ENCODE peak calls at places on chromosomes 16 and 17, in seven cellular contexts. U is coronary artery; O is psoas muscle; L is dorsolateral prefrontal cortex; E is CD8-positive, alpha-beta T cell; S is A549; P is OCI-LY7. I is an unnamed sample.

GRCh38 chr16:4313563-4314531 is 2.0 kb upstream of the GLIS2 start:
- DNase-seq in E (no peak), S (peak), U (no peak), O (peak), L (no peak), P (peak), I (peak)

GRCh38 chr16:1964046-1964505 is 550 bp downstream of the RPS2 start:
- DNase-seq in E (no peak), L (no peak), O (no peak), U (no peak), P (peak), S (no peak), I (no peak)

GRCh38 chr17:79952915-79953314 is 82.8 kb downstream of the TBC1D16 start:
- DNase-seq in U (peak), S (no peak), E (no peak), L (no peak), O (no peak), P (no peak), I (no peak)

GRCh38 chr16:84950906-84951305 is 60.4 kb downstream of the ZDHHC7 start:
- DNase-seq in P (peak), O (no peak), L (no peak), E (peak), U (no peak), S (peak), I (no peak)

GRCh38 chr16:9957433-9957832 is 224.8 kb downstream of the GRIN2A start:
- DNase-seq in U (no peak), P (no peak), S (no peak), O (no peak), L (no peak), E (no peak), I (no peak)

GRCh38 chr16:48963901-48964615 is 317.6 kb downstream of the CBLN1 start:
- DNase-seq in S (no peak), L (no peak), U (no peak), P (no peak), O (no peak), E (no peak), I (no peak)

GRCh38 chr17:68288375-68288774 is 2.6 kb downstream of the SLC16A6 start:
- DNase-seq in P (peak), U (no peak), E (no peak), S (no peak), L (no peak), O (no peak), I (no peak)

GRCh38 chr17:72373910-72374741 is 253.3 kb downstream of the SOX9 start:
- DNase-seq in L (no peak), S (no peak), E (no peak), U (no peak), O (no peak), P (no peak), I (no peak)

GRCh38 chr17:76414334-76415295 is 30.2 kb downstream of the SPHK1 start:
- DNase-seq in P (no peak), E (no peak), U (no peak), S (no peak), O (peak), L (peak), I (peak)

GRCh38 chr17:77441130-77441920 is 300.6 kb downstream of the SEC14L1 start:
- DNase-seq in U (no peak), P (peak), L (no peak), O (no peak), S (no peak), E (peak), I (no peak)

GRCh38 chr17:60141111-60142018 is 8.4 kb upstream of the CA4 start:
- DNase-seq in O (peak), E (no peak), L (no peak), P (no peak), U (no peak), S (no peak), I (no peak)

GRCh38 chr17:74531231-74531761 is at the start of gene CD300LB:
- DNase-seq in O (no peak), P (no peak), U (peak), E (no peak), S (no peak), L (peak), I (no peak)

GRCh38 chr16:57601801-57602478 is 26.5 kb upstream of the ADGRG1 start:
- DNase-seq in U (peak), L (no peak), O (no peak), S (no peak), E (peak), P (no peak), I (no peak)

GRCh38 chr16:72312862-72313261 is 140.9 kb upstream of the PMFBP1 start:
- DNase-seq in E (no peak), O (no peak), U (no peak), P (no peak), L (no peak), S (no peak), I (no peak)

GRCh38 chr16:52496051-52496876 is 50.7 kb downstream of the TOX3 start:
- DNase-seq in O (no peak), S (no peak), P (no peak), E (no peak), U (no peak), L (no peak), I (no peak)

GRCh38 chr16:50744911-50745310 is 3.0 kb downstream of the CYLD start:
- DNase-seq in S (no peak), U (no peak), O (no peak), P (no peak), L (no peak), E (no peak), I (no peak)

GRCh38 chr17:83062818-83063671 is 16.4 kb upstream of the METRNL start:
- DNase-seq in U (peak), O (peak), L (peak), E (no peak), S (no peak), P (no peak), I (peak)

GRCh38 chr16:11089504-11090124 is 145.2 kb downstream of the CLEC16A start:
- DNase-seq in U (no peak), S (no peak), P (no peak), O (no peak), E (no peak), L (no peak), I (no peak)

GRCh38 chr17:2025220-2025621 is at the start of gene RTN4RL1:
- DNase-seq in L (peak), U (no peak), S (peak), P (peak), E (peak), O (peak), I (peak)

GRCh38 chr17:72126575-72127486 is 6.0 kb downstream of the SOX9 start:
- DNase-seq in L (no peak), U (no peak), E (no peak), O (no peak), P (no peak), S (peak), I (no peak)

GRCh38 chr17:78356163-78356713 is 3.6 kb downstream of the SOCS3 start:
- DNase-seq in P (peak), E (peak), O (peak), S (peak), U (no peak), L (no peak), I (no peak)

GRCh38 chr17:78748048-78748729 is 33.9 kb downstream of the CYTH1 start:
- DNase-seq in O (no peak), S (no peak), L (no peak), U (no peak), P (no peak), E (no peak), I (no peak)

GRCh38 chr17:34363183-34363661 is at the start of gene CCL1:
- DNase-seq in P (no peak), L (no peak), S (no peak), E (no peak), U (no peak), O (no peak), I (no peak)

GRCh38 chr16:8798535-8799157 is 1.0 kb downstream of the PMM2 start:
- DNase-seq in L (no peak), P (no peak), U (no peak), E (no peak), S (no peak), O (no peak), I (no peak)

GRCh38 chr17:17694229-17695081 is 13.2 kb downstream of the RAI1 start:
- DNase-seq in U (peak), E (peak), O (peak), S (peak), P (peak), L (peak), I (peak)

GRCh38 chr16:9053006-9053601 is 38.3 kb upstream of the HAPSTR1 start:
- DNase-seq in U (peak), L (peak), E (no peak), P (peak), O (peak), S (peak), I (peak)

GRCh38 chr17:75325827-75326586 is 36.8 kb upstream of the SLC25A19 start:
- DNase-seq in S (no peak), O (no peak), E (no peak), L (no peak), U (no peak), P (no peak), I (peak)

GRCh38 chr17:80124351-80124981 is 22.5 kb downstream of the EIF4A3 start:
- DNase-seq in E (no peak), U (no peak), S (peak), P (no peak), L (no peak), O (no peak), I (no peak)

GRCh38 chr16:52621651-52622050 is 74.7 kb upstream of the TOX3 start:
- DNase-seq in P (no peak), O (no peak), U (no peak), E (no peak), S (no peak), L (no peak), I (no peak)

GRCh38 chr16:23466162-23466885 is 13.3 kb upstream of the COG7 start:
- DNase-seq in O (peak), E (no peak), U (no peak), L (no peak), P (no peak), S (peak), I (no peak)

GRCh38 chr16:82195917-82196494 is 26.0 kb upstream of the MPHOSPH6 start:
- DNase-seq in O (no peak), S (no peak), P (no peak), L (no peak), E (no peak), U (no peak), I (no peak)

GRCh38 chr17:36937001-36937960 is at the start of gene LHX1:
- DNase-seq in O (peak), E (no peak), S (no peak), L (no peak), U (no peak), P (no peak), I (no peak)

GRCh38 chr17:3512512-3513171 is 36.8 kb downstream of the ASPA start:
- DNase-seq in S (no peak), P (no peak), O (peak), U (peak), L (peak), E (no peak), I (no peak)

GRCh38 chr16:70674221-70675014 is 11.4 kb downstream of the MTSS2 start:
- DNase-seq in L (no peak), S (no peak), P (no peak), E (no peak), O (peak), U (no peak), I (no peak)

GRCh38 chr17:30922235-30922993 is 669 bp downstream of the ADAP2 start:
- DNase-seq in E (no peak), P (no peak), L (no peak), S (no peak), O (peak), U (no peak), I (peak)

DNA sequence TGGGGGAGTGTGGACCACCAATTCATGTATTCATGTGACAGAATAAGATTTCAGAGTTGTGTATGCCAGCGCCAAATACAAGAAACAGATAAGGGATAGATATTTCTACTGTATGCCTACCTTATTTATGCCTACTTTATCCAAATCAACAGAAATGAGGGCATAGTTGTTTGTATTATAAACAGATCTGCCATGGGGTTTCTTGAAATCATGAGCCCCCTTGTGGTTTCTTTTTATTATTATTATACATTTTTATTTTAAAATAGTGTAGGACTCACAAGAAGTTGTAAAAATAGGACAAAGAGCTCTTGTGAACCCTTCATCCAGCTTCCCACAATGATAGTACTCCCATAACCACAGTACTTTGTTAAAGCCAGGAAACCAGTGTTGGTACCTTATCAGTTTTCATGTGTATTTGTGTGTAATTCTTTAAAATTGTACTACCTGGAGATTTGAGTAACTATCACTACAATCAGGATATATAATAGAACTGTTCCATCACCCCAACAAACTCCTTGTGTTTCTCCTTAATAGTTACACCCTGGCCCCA is 229.4 kb downstream of the CCDC182 start:
- DNase-seq in L (no peak), U (no peak), P (peak), E (no peak), O (no peak), S (no peak), I (no peak)
- H3K27ac ChIP-seq in L (no peak), U (no peak), P (no peak), E (no peak), O (no peak), S (peak), I (no peak)

DNA sequence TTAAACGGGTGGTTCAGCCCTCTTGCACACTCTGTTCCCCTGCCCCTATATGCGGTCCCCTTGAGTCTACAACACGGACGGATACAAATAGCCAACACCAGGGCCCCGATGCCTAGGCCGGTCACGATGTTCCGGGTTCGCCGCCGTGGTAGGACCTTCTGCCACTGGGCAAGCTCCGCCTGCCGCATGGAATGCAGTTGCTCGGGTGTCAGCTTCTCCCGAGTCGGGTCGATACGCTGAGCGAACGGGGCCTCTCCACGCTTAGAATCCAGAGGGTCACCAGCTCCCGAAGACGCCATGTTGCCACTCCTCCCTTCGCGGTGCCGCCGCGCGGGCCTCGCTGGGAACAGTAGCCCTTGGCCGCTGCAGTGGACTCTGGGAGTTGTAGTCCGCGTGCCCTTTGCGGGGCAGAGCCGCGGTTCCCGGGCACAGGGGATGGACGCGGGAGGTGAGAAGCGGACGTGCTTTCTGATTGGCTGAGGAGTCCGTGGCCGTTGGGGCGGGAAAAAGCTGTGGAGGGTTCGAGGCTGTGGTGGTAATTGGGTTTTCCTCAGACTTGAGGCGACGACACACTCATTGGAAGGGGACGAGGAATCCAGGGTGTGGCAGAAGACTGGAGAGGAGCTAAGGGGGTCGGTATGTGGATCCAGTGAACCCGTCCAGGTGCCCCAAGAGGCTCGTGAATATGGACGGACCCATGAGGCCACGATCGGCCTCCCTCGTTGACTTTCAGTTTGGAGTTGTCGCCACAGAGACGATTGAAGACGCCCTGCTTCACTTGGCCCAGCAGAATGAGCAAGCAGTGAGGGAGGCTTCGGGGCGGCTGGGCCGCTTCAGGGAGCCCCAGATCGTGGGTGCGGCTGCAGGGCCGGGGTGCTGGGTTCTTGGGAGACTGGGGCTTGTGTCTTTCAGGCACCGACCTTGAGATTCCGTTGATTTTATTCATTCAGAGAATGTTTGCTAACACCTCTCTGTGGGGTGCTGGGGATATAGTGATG is at the start of the genes CNTD1 and COA3:
- DNase-seq in E (peak), U (peak), S (peak), L (peak), O (peak), P (peak), I (peak)
- TF ChIP-seq CTCF in E (no peak), U (no peak), S (no peak), L (no peak), O (no peak), P (no peak), I (no peak)

DNA sequence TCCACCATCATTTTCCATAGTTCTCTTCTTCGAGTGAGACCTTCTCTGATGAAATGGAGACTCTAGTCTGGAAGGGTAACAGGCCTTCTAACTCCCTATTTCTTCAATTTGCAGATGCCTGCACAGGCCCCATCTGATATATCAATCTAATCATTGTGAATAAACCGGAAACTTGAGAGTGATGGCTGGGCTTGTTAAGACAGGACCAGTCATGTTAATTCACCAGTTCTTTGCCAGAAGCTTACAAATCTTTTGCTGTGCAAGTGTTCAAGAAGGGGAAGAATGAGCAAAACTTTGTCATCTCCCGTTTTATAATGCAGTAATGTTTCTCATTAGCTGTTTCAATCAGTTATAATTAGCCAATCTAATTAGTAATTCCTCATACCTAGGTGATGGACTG is 1561.3 kb upstream of the GOT2 start:
- DNase-seq in S (no peak), E (no peak), U (no peak), P (no peak), L (no peak), O (no peak), I (no peak)
- H3K27ac ChIP-seq in S (no peak), E (no peak), U (no peak), P (no peak), L (no peak), O (no peak), I (no peak)

GRCh38 chr17:49707608-49708514 is at the start of gene SLC35B1:
- DNase-seq in P (peak), L (peak), S (peak), U (peak), E (peak), O (peak), I (peak)

GRCh38 chr17:49703557-49704277 is 4.0 kb downstream of the SLC35B1 start:
- DNase-seq in S (peak), O (no peak), U (no peak), E (no peak), P (peak), L (no peak), I (no peak)

GRCh38 chr17:49705254-49705653 is 2.5 kb downstream of the SLC35B1 start:
- DNase-seq in U (no peak), L (no peak), P (no peak), O (no peak), E (no peak), S (no peak), I (no peak)

GRCh38 chr17:49708515-49709161 is 874 bp upstream of the SLC35B1 start:
- DNase-seq in O (no peak), E (no peak), U (no peak), L (no peak), P (no peak), S (no peak), I (no peak)

GRCh38 chr17:49707246-49707607 is 537 bp downstream of the SLC35B1 start:
- DNase-seq in U (no peak), L (no peak), E (peak), P (peak), O (no peak), S (peak), I (no peak)
- TF ChIP-seq CTCF in U (no peak), L (no peak), E (peak), P (peak), O (no peak), S (no peak), I (no peak)

GRCh38 chr17:81221371-81221841 is 1.4 kb downstream of the CEP131 start:
- DNase-seq in O (peak), S (no peak), L (no peak), E (peak), U (no peak), P (no peak), I (no peak)

GRCh38 chr17:81222620-81222905 is 202 bp downstream of the CEP131 start:
- DNase-seq in U (no peak), P (no peak), O (no peak), L (no peak), E (peak), S (no peak), I (no peak)

GRCh38 chr17:81223758-81224122 is 975 bp upstream of the CEP131 start:
- DNase-seq in P (no peak), L (no peak), U (no peak), O (no peak), S (no peak), E (no peak), I (no peak)

GRCh38 chr17:81221842-81222619 is 734 bp downstream of the CEP131 start:
- DNase-seq in L (no peak), S (no peak), U (no peak), O (peak), E (peak), P (no peak), I (no peak)

GRCh38 chr17:81222906-81223757 is at the start of gene CEP131:
- DNase-seq in S (peak), L (peak), O (peak), P (peak), E (peak), U (peak), I (peak)
- H3K27ac ChIP-seq in S (peak), L (no peak), O (no peak), P (no peak), E (peak), U (peak), I (no peak)